ENCODE peak calls at places on chromosomes 11 and 22, in ten cellular contexts. One of them, this sample, is unnamed.

GRCh38 chr11:64759722-64760719 is at the start of gene PYGM:
- DNase-seq in anterior cingulate cortex: peak; percentile 59
- DNase-seq in endothelial cell: no peak
- DNase-seq in naive thymus-derived CD8-positive, alpha-beta T cell: no peak
- DNase-seq in ovary: peak; percentile 89
- DNase-seq in fibroblast of the conjunctiva: peak; percentile 70
- DNase-seq in AG09309: no peak
- DNase-seq in aorta: peak; percentile 92
- DNase-seq in NCI-H526: no peak
- DNase-seq in T-helper 2 cell: no peak
- DNase-seq in this sample: no peak

GRCh38 chr11:75355051-75355450 is 3.6 kb upstream of the ARRB1 start:
- DNase-seq in anterior cingulate cortex: no peak
- DNase-seq in endothelial cell: no peak
- DNase-seq in naive thymus-derived CD8-positive, alpha-beta T cell: no peak
- DNase-seq in ovary: no peak
- DNase-seq in fibroblast of the conjunctiva: no peak
- DNase-seq in AG09309: no peak
- DNase-seq in aorta: peak; percentile 21
- DNase-seq in NCI-H526: no peak
- DNase-seq in T-helper 2 cell: no peak
- DNase-seq in this sample: no peak

GRCh38 chr11:89583580-89583979 is 92.4 kb upstream of the NOX4 start:
- DNase-seq in anterior cingulate cortex: no peak
- DNase-seq in endothelial cell: no peak
- DNase-seq in naive thymus-derived CD8-positive, alpha-beta T cell: no peak
- DNase-seq in ovary: no peak
- DNase-seq in fibroblast of the conjunctiva: no peak
- DNase-seq in AG09309: no peak
- DNase-seq in aorta: no peak
- DNase-seq in NCI-H526: no peak
- DNase-seq in T-helper 2 cell: no peak
- DNase-seq in this sample: no peak

GRCh38 chr11:24723231-24723630 is 226.4 kb downstream of the LUZP2 start:
- DNase-seq in anterior cingulate cortex: no peak
- DNase-seq in endothelial cell: no peak
- DNase-seq in naive thymus-derived CD8-positive, alpha-beta T cell: no peak
- DNase-seq in ovary: no peak
- DNase-seq in fibroblast of the conjunctiva: no peak
- DNase-seq in AG09309: no peak
- DNase-seq in aorta: no peak
- DNase-seq in NCI-H526: no peak
- DNase-seq in T-helper 2 cell: no peak
- DNase-seq in this sample: no peak

GRCh38 chr22:37639771-37640590 is 512 bp downstream of the SH3BP1 start:
- DNase-seq in anterior cingulate cortex: no peak
- DNase-seq in endothelial cell: no peak
- DNase-seq in naive thymus-derived CD8-positive, alpha-beta T cell: peak; percentile 25
- DNase-seq in ovary: no peak
- DNase-seq in fibroblast of the conjunctiva: no peak
- DNase-seq in AG09309: no peak
- DNase-seq in aorta: no peak
- DNase-seq in NCI-H526: peak; percentile 20
- DNase-seq in T-helper 2 cell: no peak
- DNase-seq in this sample: no peak

GRCh38 chr11:126740857-126741256 is 259.7 kb downstream of the KIRREL3 start:
- DNase-seq in anterior cingulate cortex: no peak
- DNase-seq in endothelial cell: no peak
- DNase-seq in naive thymus-derived CD8-positive, alpha-beta T cell: no peak
- DNase-seq in ovary: no peak
- DNase-seq in fibroblast of the conjunctiva: no peak
- DNase-seq in AG09309: no peak
- DNase-seq in aorta: no peak
- DNase-seq in NCI-H526: no peak
- DNase-seq in T-helper 2 cell: no peak
- DNase-seq in this sample: no peak

GRCh38 chr11:64757549-64758329 is 2.0 kb downstream of the PYGM start:
- DNase-seq in anterior cingulate cortex: no peak
- DNase-seq in endothelial cell: no peak
- DNase-seq in naive thymus-derived CD8-positive, alpha-beta T cell: no peak
- DNase-seq in ovary: no peak
- DNase-seq in fibroblast of the conjunctiva: no peak
- DNase-seq in AG09309: no peak
- DNase-seq in aorta: peak; percentile 48
- DNase-seq in NCI-H526: no peak
- DNase-seq in T-helper 2 cell: no peak
- DNase-seq in this sample: no peak

GRCh38 chr11:3609416-3610265 is 32.2 kb downstream of the ART5 start:
- DNase-seq in anterior cingulate cortex: no peak
- DNase-seq in endothelial cell: peak; percentile 50
- DNase-seq in naive thymus-derived CD8-positive, alpha-beta T cell: peak; percentile 39
- DNase-seq in ovary: no peak
- DNase-seq in fibroblast of the conjunctiva: no peak
- DNase-seq in AG09309: no peak
- DNase-seq in aorta: no peak
- DNase-seq in NCI-H526: peak; percentile 78
- DNase-seq in T-helper 2 cell: no peak
- DNase-seq in this sample: peak; percentile 13

GRCh38 chr11:95255523-95256165 is 24.6 kb upstream of the SESN3 start:
- DNase-seq in anterior cingulate cortex: no peak
- DNase-seq in endothelial cell: no peak
- DNase-seq in naive thymus-derived CD8-positive, alpha-beta T cell: no peak
- DNase-seq in ovary: no peak
- DNase-seq in fibroblast of the conjunctiva: no peak
- DNase-seq in AG09309: no peak
- DNase-seq in aorta: no peak
- DNase-seq in NCI-H526: peak; percentile 97
- DNase-seq in T-helper 2 cell: no peak
- DNase-seq in this sample: no peak

GRCh38 chr11:83682645-83682973 is 396.4 kb upstream of the CCDC90B start:
- DNase-seq in anterior cingulate cortex: no peak
- DNase-seq in endothelial cell: no peak
- DNase-seq in naive thymus-derived CD8-positive, alpha-beta T cell: no peak
- DNase-seq in ovary: no peak
- DNase-seq in fibroblast of the conjunctiva: no peak
- DNase-seq in AG09309: no peak
- DNase-seq in aorta: no peak
- DNase-seq in NCI-H526: peak; percentile 95
- DNase-seq in T-helper 2 cell: no peak
- DNase-seq in this sample: no peak

GRCh38 chr11:61133145-61133544 is 28.1 kb downstream of the VPS37C start:
- DNase-seq in anterior cingulate cortex: no peak
- DNase-seq in endothelial cell: no peak
- DNase-seq in naive thymus-derived CD8-positive, alpha-beta T cell: no peak
- DNase-seq in ovary: no peak
- DNase-seq in fibroblast of the conjunctiva: no peak
- DNase-seq in AG09309: no peak
- DNase-seq in aorta: no peak
- DNase-seq in NCI-H526: no peak
- DNase-seq in T-helper 2 cell: no peak
- DNase-seq in this sample: no peak

GRCh38 chr11:69351460-69351859 is 57.5 kb downstream of the MYEOV start:
- DNase-seq in anterior cingulate cortex: no peak
- DNase-seq in endothelial cell: no peak
- DNase-seq in naive thymus-derived CD8-positive, alpha-beta T cell: no peak
- DNase-seq in ovary: no peak
- DNase-seq in fibroblast of the conjunctiva: no peak
- DNase-seq in AG09309: no peak
- DNase-seq in aorta: no peak
- DNase-seq in NCI-H526: no peak
- DNase-seq in T-helper 2 cell: no peak
- DNase-seq in this sample: peak; percentile 67

GRCh38 chr11:1534682-1535081 is 37.4 kb downstream of the DUSP8 start:
- DNase-seq in anterior cingulate cortex: no peak
- DNase-seq in endothelial cell: no peak
- DNase-seq in naive thymus-derived CD8-positive, alpha-beta T cell: no peak
- DNase-seq in ovary: no peak
- DNase-seq in fibroblast of the conjunctiva: no peak
- DNase-seq in AG09309: no peak
- DNase-seq in aorta: peak; percentile 50
- DNase-seq in NCI-H526: no peak
- DNase-seq in T-helper 2 cell: no peak
- DNase-seq in this sample: no peak

GRCh38 chr11:90639687-90640086 is 416.8 kb upstream of the CHORDC1 start:
- DNase-seq in anterior cingulate cortex: no peak
- DNase-seq in endothelial cell: no peak
- DNase-seq in naive thymus-derived CD8-positive, alpha-beta T cell: no peak
- DNase-seq in ovary: no peak
- DNase-seq in fibroblast of the conjunctiva: no peak
- DNase-seq in AG09309: no peak
- DNase-seq in aorta: no peak
- DNase-seq in NCI-H526: peak; percentile 59
- DNase-seq in T-helper 2 cell: no peak
- DNase-seq in this sample: no peak

GRCh38 chr11:75836422-75836821 is 21.4 kb downstream of the UVRAG start:
- DNase-seq in anterior cingulate cortex: no peak
- DNase-seq in endothelial cell: no peak
- DNase-seq in naive thymus-derived CD8-positive, alpha-beta T cell: no peak
- DNase-seq in ovary: no peak
- DNase-seq in fibroblast of the conjunctiva: no peak
- DNase-seq in AG09309: no peak
- DNase-seq in aorta: no peak
- DNase-seq in NCI-H526: no peak
- DNase-seq in T-helper 2 cell: no peak
- DNase-seq in this sample: no peak

GRCh38 chr22:33883961-33884808 is 36.1 kb downstream of the LARGE1 start:
- DNase-seq in anterior cingulate cortex: no peak
- DNase-seq in endothelial cell: no peak
- DNase-seq in naive thymus-derived CD8-positive, alpha-beta T cell: no peak
- DNase-seq in ovary: no peak
- DNase-seq in fibroblast of the conjunctiva: no peak
- DNase-seq in AG09309: no peak
- DNase-seq in aorta: no peak
- DNase-seq in NCI-H526: no peak
- DNase-seq in T-helper 2 cell: no peak
- DNase-seq in this sample: no peak

GRCh38 chr22:49999901-50000586 is 12.5 kb downstream of the IL17REL start:
- DNase-seq in anterior cingulate cortex: no peak
- DNase-seq in endothelial cell: no peak
- DNase-seq in naive thymus-derived CD8-positive, alpha-beta T cell: no peak
- DNase-seq in ovary: peak; percentile 28
- DNase-seq in fibroblast of the conjunctiva: no peak
- DNase-seq in AG09309: no peak
- DNase-seq in aorta: peak; percentile 55
- DNase-seq in NCI-H526: no peak
- DNase-seq in T-helper 2 cell: no peak
- DNase-seq in this sample: no peak

GRCh38 chr11:4480577-4481539 is 1.6 kb upstream of the OR52K1 start:
- DNase-seq in anterior cingulate cortex: no peak
- DNase-seq in endothelial cell: no peak
- DNase-seq in naive thymus-derived CD8-positive, alpha-beta T cell: no peak
- DNase-seq in ovary: no peak
- DNase-seq in fibroblast of the conjunctiva: no peak
- DNase-seq in AG09309: no peak
- DNase-seq in aorta: no peak
- DNase-seq in NCI-H526: no peak
- DNase-seq in T-helper 2 cell: no peak
- DNase-seq in this sample: no peak

GRCh38 chr11:86636275-86636674 is 36.1 kb downstream of the ME3 start:
- DNase-seq in anterior cingulate cortex: no peak
- DNase-seq in endothelial cell: no peak
- DNase-seq in naive thymus-derived CD8-positive, alpha-beta T cell: no peak
- DNase-seq in ovary: no peak
- DNase-seq in fibroblast of the conjunctiva: no peak
- DNase-seq in AG09309: no peak
- DNase-seq in aorta: no peak
- DNase-seq in NCI-H526: no peak
- DNase-seq in T-helper 2 cell: no peak
- DNase-seq in this sample: peak; percentile 45

GRCh38 chr22:30208631-30209603 is 37.6 kb downstream of the LIF start:
- DNase-seq in anterior cingulate cortex: no peak
- DNase-seq in endothelial cell: no peak
- DNase-seq in naive thymus-derived CD8-positive, alpha-beta T cell: no peak
- DNase-seq in ovary: peak; percentile 81
- DNase-seq in fibroblast of the conjunctiva: no peak
- DNase-seq in AG09309: no peak
- DNase-seq in aorta: peak; percentile 88
- DNase-seq in NCI-H526: no peak
- DNase-seq in T-helper 2 cell: no peak
- DNase-seq in this sample: peak; percentile 63

GRCh38 chr22:46695346-46696224 is 42.5 kb downstream of the CERK start:
- DNase-seq in anterior cingulate cortex: no peak
- DNase-seq in endothelial cell: no peak
- DNase-seq in naive thymus-derived CD8-positive, alpha-beta T cell: no peak
- DNase-seq in ovary: no peak
- DNase-seq in fibroblast of the conjunctiva: no peak
- DNase-seq in AG09309: no peak
- DNase-seq in aorta: peak; percentile 40
- DNase-seq in NCI-H526: no peak
- DNase-seq in T-helper 2 cell: no peak
- DNase-seq in this sample: no peak

GRCh38 chr11:47923667-47924066 is 56.7 kb upstream of the PTPRJ start:
- DNase-seq in anterior cingulate cortex: no peak
- DNase-seq in endothelial cell: no peak
- DNase-seq in naive thymus-derived CD8-positive, alpha-beta T cell: no peak
- DNase-seq in ovary: no peak
- DNase-seq in fibroblast of the conjunctiva: no peak
- DNase-seq in AG09309: no peak
- DNase-seq in aorta: no peak
- DNase-seq in NCI-H526: no peak
- DNase-seq in T-helper 2 cell: no peak
- DNase-seq in this sample: peak; percentile 46

GRCh38 chr22:30809086-30809485 is 114.4 kb downstream of the OSBP2 start:
- DNase-seq in anterior cingulate cortex: no peak
- DNase-seq in endothelial cell: no peak
- DNase-seq in naive thymus-derived CD8-positive, alpha-beta T cell: no peak
- DNase-seq in ovary: no peak
- DNase-seq in fibroblast of the conjunctiva: no peak
- DNase-seq in AG09309: no peak
- DNase-seq in aorta: no peak
- DNase-seq in NCI-H526: no peak
- DNase-seq in T-helper 2 cell: no peak
- DNase-seq in this sample: no peak

This sample was measured in HFFc6.